ENCODE peak calls at places on chromosomes 16 and 17, in four cellular contexts. P is hepatocyte, E is heart left ventricle, N is left lung. F is an unnamed sample. For H3K4me1 and H3K36me3, the result is how much of the 10 kb centered on the place peaks cover.

GRCh38 chr16:56860226-56861020 is 4.6 kb upstream of the SLC12A3 start:
- DNase-seq in N (no peak), P (no peak), E (no peak), F (no peak)

GRCh38 chr17:50102164-50102991 is 7.2 kb downstream of the PDK2 start:
- DNase-seq in P (peak), N (peak), E (peak), F (peak)

GRCh38 chr17:3546521-3546920 is 11.1 kb downstream of the TRPV3 start:
- DNase-seq in P (no peak), E (no peak), N (no peak), F (no peak)

GRCh38 chr17:67026341-67026740 is 18.0 kb upstream of the CACNG1 start:
- DNase-seq in E (no peak), N (no peak), P (no peak), F (no peak)

GRCh38 chr16:89476379-89476778 is 14.0 kb downstream of the ANKRD11 start:
- DNase-seq in E (no peak), N (no peak), P (no peak), F (no peak)

GRCh38 chr16:15752717-15753488 is 102.9 kb downstream of the NDE1 start:
- DNase-seq in N (no peak), P (no peak), E (no peak), F (no peak)

GRCh38 chr17:61389670-61390478 is 9.8 kb upstream of the TBX2 start:
- DNase-seq in E (peak), N (no peak), P (peak), F (peak)

GRCh38 chr16:75420987-75421819 is 12.1 kb downstream of the CFDP1 start:
- DNase-seq in P (peak), N (peak), E (peak), F (peak)

GRCh38 chr17:44556114-44556853 is 1.0 kb upstream of the FZD2 start:
- DNase-seq in P (peak), E (peak), N (no peak), F (peak)

GRCh38 chr17:33893192-33893591 is 361.9 kb upstream of the CCL2 start:
- DNase-seq in E (no peak), N (no peak), P (no peak), F (no peak)

GRCh38 chr17:81923302-81924260 is 4.0 kb downstream of the MAFG start:
- DNase-seq in N (peak), E (peak), P (peak), F (peak)

GRCh38 chr16:84907575-84907974 is 87.8 kb downstream of the CRISPLD2 start:
- DNase-seq in P (no peak), N (peak), E (peak), F (no peak)

GRCh38 chr17:65489413-65490170 is 71.9 kb downstream of the AXIN2 start:
- DNase-seq in E (no peak), N (no peak), P (no peak), F (no peak)

GRCh38 chr16:75087040-75087979 is 29.3 kb downstream of the LDHD start:
- DNase-seq in N (no peak), P (peak), E (peak), F (peak)

GRCh38 chr17:20930065-20930760 is 112.6 kb downstream of the USP22 start:
- DNase-seq in P (no peak), N (no peak), E (no peak), F (no peak)

GRCh38 chr17:21240375-21241055 is 12.7 kb downstream of the NATD1 start:
- DNase-seq in N (no peak), P (no peak), E (no peak), F (no peak)

GRCh38 chr16:53518550-53519416 is 15.8 kb upstream of the AKTIP start:
- DNase-seq in P (no peak), N (peak), E (peak), F (peak)

GRCh38 chr17:6959700-6960099 is 36.1 kb upstream of the ALOX12 start:
- DNase-seq in P (no peak), E (no peak), N (no peak), F (no peak)

GRCh38 chr17:80068301-80069160 is 32.1 kb downstream of the CCDC40 start:
- DNase-seq in E (peak), P (peak), N (no peak), F (peak)

GRCh38 chr17:3017936-3018335 is 45.5 kb downstream of the OR1D5 start:
- DNase-seq in E (no peak), N (no peak), P (no peak), F (no peak)

GRCh38 chr16:48632137-48632774 is 22.3 kb upstream of the N4BP1 start:
- DNase-seq in N (no peak), P (peak), E (no peak), F (no peak)

GRCh38 chr17:79951361-79952264 is 84.1 kb downstream of the TBC1D16 start:
- DNase-seq in P (peak), E (peak), N (peak), F (peak)

GRCh38 chr16:85541619-85542547 is 71.2 kb upstream of the GSE1 start:
- DNase-seq in P (no peak), E (no peak), N (no peak), F (no peak)

GRCh38 chr17:82092995-82093751 is 4.9 kb downstream of the FASN start:
- DNase-seq in P (no peak), E (no peak), N (no peak), F (no peak)

GRCh38 chr17:77579131-77579530 is 379.4 kb upstream of the TNRC6C start:
- DNase-seq in E (no peak), N (no peak), P (no peak), F (no peak)

GRCh38 chr17:60292697-60293096 is 99.2 kb downstream of the USP32 start:
- DNase-seq in P (no peak), N (no peak), E (no peak), F (no peak)

DNA sequence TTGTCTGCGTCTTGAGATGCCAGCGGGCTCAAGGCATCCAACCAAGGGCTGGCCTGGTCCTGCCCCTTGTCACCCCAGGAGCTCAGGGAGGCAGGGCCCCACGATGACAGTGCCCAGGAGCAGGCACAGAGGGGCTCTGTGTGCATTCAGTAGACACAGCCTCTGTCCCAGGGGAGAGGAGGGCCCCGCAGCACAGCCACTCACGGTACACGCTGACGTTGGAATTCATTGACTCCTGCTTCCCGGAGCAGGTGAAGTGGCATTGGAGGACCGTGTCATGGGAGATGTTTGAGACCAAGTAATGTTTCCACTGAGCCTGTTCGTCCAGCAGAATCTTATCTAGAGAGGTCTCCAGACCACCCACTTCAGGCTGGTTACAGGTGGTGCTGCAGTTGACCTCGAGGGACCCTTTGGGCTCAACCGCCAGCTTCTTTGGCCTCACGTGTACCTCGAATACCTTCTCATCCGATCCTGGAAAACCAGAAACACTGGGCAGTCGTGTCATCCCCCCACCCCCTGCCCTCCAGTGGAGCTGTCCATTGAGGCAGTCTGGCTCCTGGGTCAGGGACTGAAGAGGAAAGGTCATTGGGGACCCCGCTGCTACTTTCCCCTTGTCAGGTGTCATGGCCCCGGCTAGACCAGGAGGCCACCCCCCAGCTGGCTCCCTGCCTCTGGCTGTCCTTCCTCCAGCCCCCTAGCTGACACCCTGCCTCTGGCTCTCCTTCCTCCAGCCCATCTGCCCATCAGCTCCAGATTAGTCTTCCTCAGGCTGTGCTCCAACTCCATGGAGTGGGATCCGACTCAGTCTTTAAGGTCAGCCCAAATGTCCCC is 7.0 kb downstream of the PRR29 start:
- DNase-seq in P (no peak), N (no peak), E (no peak), F (no peak)
- H3K4me1 ChIP-seq in P (under half), N (half or more), E (under half), F (half or more)

GRCh38 chr17:70208825-70209555 is 39.7 kb downstream of the KCNJ2 start:
- DNase-seq in P (peak), E (no peak), N (no peak), F (no peak)
- H3K36me3 ChIP-seq in P (under half), E (under half), N (under half), F (under half)

DNA sequence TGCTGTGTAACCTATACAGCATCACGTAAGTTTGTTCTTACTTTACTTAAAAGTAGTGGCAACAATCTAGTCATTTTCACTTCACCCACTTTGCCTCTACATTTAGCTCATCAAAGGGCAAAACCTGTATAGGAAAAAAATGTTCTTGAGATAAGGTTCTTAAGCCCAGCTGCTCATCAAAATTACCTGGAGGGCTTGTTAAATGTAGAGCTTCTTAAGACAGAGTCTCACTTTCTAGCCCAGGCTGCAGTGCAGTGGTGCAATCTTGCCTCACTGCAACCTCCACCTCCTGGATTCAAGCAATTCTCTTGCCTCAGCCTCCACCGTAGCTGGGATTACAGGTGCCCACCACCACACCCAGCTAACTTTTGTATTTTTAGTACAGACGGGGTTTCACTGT is 38.2 kb upstream of the TMEM97 start:
- DNase-seq in P (no peak), N (no peak), E (no peak), F (no peak)
- H3K4me1 ChIP-seq in P (under half), N (under half), E (under half), F (under half)

DNA sequence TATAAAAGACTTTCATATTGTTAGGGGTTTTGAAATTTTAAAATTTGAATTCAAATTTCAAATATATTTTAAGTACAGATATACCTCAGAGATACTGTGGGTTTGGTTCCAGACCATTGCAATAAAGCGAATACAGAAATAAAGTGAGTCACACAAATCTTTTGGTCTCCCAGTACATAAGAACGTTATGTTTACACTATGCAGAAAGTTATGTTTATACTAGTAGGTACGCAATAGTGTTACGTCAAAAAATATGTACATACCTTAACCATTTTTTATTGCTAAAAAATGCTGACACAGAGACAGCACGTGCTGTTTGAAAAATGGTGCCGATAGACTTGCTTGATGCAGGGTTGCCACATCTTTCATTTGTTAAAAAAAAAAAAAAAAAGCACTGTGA is 19.7 kb downstream of the NUP88 start:
- DNase-seq in E (no peak), N (no peak), P (no peak), F (no peak)
- H3K36me3 ChIP-seq in E (under half), N (under half), P (under half), F (half or more)

GRCh38 chr16:77402672-77403071 is 32.2 kb downstream of the ADAMTS18 start:
- DNase-seq in P (no peak), E (no peak), N (no peak), F (peak)

GRCh38 chr16:77404823-77405222 is 30.0 kb downstream of the ADAMTS18 start:
- DNase-seq in E (no peak), P (no peak), N (no peak), F (no peak)

GRCh38 chr16:77399546-77399945 is 35.3 kb downstream of the ADAMTS18 start:
- DNase-seq in P (no peak), E (no peak), N (no peak), F (no peak)

GRCh38 chr16:77403732-77404131 is 31.1 kb downstream of the ADAMTS18 start:
- DNase-seq in N (no peak), P (no peak), E (no peak), F (no peak)

GRCh38 chr16:77402118-77402517 is 32.7 kb downstream of the ADAMTS18 start:
- DNase-seq in N (no peak), E (peak), P (no peak), F (peak)
- H3K4me1 ChIP-seq in N (under half), E (under half), P (under half), F (under half)

GRCh38 chr17:31226950-31227349 is 70.1 kb downstream of the OMG start:
- DNase-seq in E (no peak), P (no peak), N (no peak), F (no peak)
- H3K36me3 ChIP-seq in E (under half), P (under half), N (under half), F (under half)

DNA sequence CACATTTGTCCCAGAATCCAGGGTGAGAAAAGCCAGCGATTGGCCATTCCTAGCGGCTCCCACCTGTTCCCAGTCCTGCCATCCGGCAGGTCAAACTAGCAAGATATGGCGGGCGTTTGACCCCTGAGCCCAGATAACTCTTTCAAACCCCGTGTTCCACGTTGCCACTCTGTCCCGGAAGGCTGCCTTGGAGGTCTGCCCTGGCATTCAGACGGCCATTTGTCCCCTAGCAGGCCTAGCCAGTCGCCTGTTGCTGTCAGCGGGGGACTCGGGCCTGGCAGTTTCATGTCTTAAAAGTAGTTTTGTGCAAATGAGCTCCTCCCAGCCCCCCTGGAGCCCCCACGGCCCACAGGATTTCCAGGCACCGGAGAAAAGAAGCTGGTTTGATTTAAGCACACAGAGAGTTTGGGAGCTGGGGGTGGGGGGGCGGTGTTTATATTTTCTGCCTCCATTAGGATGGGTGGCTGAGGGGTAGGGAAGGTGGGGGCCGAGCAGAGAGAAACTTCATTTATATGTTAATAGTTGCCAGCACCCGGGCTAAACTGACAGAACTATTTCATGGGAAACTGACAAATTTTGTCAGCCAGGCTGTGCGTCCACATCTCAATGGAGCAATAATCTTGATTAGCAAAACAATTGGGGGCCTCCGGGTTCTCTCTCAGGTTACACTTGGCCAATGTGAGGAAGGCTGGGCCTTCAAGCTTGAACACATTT is 240.9 kb upstream of the SALL1 start:
- DNase-seq in P (no peak), N (no peak), E (no peak), F (peak)
- H3K4me1 ChIP-seq in P (under half), N (under half), E (under half), F (under half)

DNA sequence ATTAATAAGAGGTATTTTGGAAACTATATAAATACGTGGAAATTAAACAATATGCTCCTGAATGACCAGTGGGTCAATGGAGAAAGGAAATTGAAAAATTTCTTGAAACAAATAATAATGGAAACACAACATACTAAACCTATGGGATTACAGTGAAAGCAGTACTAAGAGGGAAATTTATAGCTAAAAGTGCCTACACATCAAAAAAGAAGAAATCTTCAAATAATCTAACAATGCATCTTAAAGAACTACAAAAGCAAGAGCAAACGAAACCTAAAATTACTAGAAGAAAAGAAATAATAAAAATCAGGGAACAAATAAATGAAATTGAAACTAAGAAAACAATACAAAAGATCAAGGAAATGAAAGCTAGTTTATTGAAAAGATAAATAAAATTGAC is 43.8 kb upstream of the ALDH3A1 start:
- DNase-seq in P (no peak), E (no peak), N (no peak), F (no peak)
- H3K36me3 ChIP-seq in P (under half), E (under half), N (under half), F (under half)

DNA sequence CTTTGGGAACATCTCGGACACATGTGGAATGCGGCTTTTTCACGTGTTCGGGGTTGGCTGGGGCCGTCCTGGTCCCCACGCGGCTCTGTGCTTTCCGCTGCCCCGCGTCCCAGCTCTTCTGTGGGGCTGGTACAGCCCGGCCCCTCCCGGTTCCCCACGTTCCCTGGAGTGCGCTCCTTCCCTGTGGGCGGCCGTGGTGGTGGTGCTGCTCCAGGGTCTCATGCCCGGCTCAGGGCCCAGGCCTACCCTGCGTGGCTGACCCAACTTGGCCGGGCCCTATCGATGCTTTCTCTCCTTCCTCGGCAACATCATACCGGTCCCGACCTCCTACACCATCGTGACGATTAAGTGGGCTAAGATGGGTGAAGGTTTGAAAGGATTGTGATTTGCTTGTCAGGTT is 3.3 kb downstream of the TELO2 start:
- DNase-seq in E (no peak), N (no peak), P (no peak), F (no peak)
- H3K4me1 ChIP-seq in E (under half), N (under half), P (under half), F (under half)